ENCODE peak calls at places on chromosomes 1 and 21, in four cellular contexts. Y is sigmoid colon, H is uterus, G is suprapubic skin. F is an unnamed sample. For H3K4me1 and H3K27me3, the result is how much of the 10 kb centered on the place peaks cover.

GRCh38 chr1:60564196-60564595 is 490.6 kb upstream of the C1orf87 start:
- DNase-seq in Y (no peak), H (no peak), G (no peak), F (no peak)

GRCh38 chr1:62593825-62594394 is 3.4 kb upstream of the ANGPTL3 start:
- DNase-seq in Y (no peak), H (no peak), G (no peak), F (no peak)

GRCh38 chr21:44071359-44072104 is 35.7 kb upstream of the PWP2 start:
- DNase-seq in Y (no peak), H (no peak), G (no peak), F (no peak)

GRCh38 chr1:236495359-236496120 is 28.2 kb upstream of the LGALS8 start:
- DNase-seq in Y (no peak), H (no peak), G (no peak), F (no peak)

GRCh38 chr1:89615676-89616598 is 17.0 kb upstream of the LRRC8C start:
- DNase-seq in Y (no peak), H (no peak), G (no peak), F (no peak)

GRCh38 chr1:20484526-20485462 is 1.2 kb downstream of the CAMK2N1 start:
- DNase-seq in Y (peak), H (peak), G (no peak), F (no peak)

GRCh38 chr1:215146252-215146975 is 63.9 kb downstream of the KCNK2 start:
- DNase-seq in Y (no peak), H (no peak), G (no peak), F (no peak)

GRCh38 chr1:221392453-221392852 is 349.4 kb downstream of the DUSP10 start:
- DNase-seq in Y (peak), H (no peak), G (peak), F (peak)

GRCh38 chr1:21706151-21706835 is 37.1 kb upstream of the RAP1GAP start:
- DNase-seq in Y (no peak), H (no peak), G (no peak), F (no peak)

GRCh38 chr1:47564570-47564969 is 126.7 kb downstream of the FOXD2 start:
- DNase-seq in Y (no peak), H (no peak), G (no peak), F (no peak)

GRCh38 chr1:225880636-225881035 is 1.5 kb downstream of the TMEM63A start:
- DNase-seq in Y (no peak), H (no peak), G (no peak), F (no peak)

GRCh38 chr1:226816585-226816984 is 53.8 kb upstream of the PSEN2 start:
- DNase-seq in Y (no peak), H (no peak), G (no peak), F (no peak)

GRCh38 chr1:209103135-209103534 is 480.4 kb upstream of the CAMK1G start:
- DNase-seq in Y (no peak), H (no peak), G (no peak), F (no peak)

GRCh38 chr1:15833069-15833679 is 14.3 kb upstream of the SPEN start:
- DNase-seq in Y (peak), H (peak), G (peak), F (peak)

GRCh38 chr1:206583461-206584264 is 28.6 kb downstream of the EIF2D start:
- DNase-seq in Y (peak), H (peak), G (peak), F (peak)

GRCh38 chr1:55282058-55282457 is 66.9 kb upstream of the USP24 start:
- DNase-seq in Y (no peak), H (no peak), G (no peak), F (no peak)

GRCh38 chr1:32204943-32205361 is 519 bp upstream of the IQCC start:
- DNase-seq in Y (no peak), H (no peak), G (no peak), F (peak)
- H3K4me1 ChIP-seq in Y (under half), H (under half), G (under half), F (under half)

GRCh38 chr1:154582885-154583284 is 15.3 kb downstream of the CHRNB2 start:
- DNase-seq in Y (no peak), H (no peak), G (no peak), F (no peak)
- TF ChIP-seq POLR2A in Y (no peak), H (no peak), G (no peak), F (no peak)

GRCh38 chr1:181674617-181675016 is 191.3 kb downstream of the CACNA1E start:
- DNase-seq in Y (no peak), H (no peak), G (no peak), F (no peak)

GRCh38 chr1:181680332-181680731 is 197.0 kb downstream of the CACNA1E start:
- DNase-seq in Y (no peak), H (no peak), G (no peak), F (no peak)

GRCh38 chr1:181675625-181676024 is 192.3 kb downstream of the CACNA1E start:
- DNase-seq in Y (no peak), H (no peak), G (no peak), F (no peak)

GRCh38 chr1:181675091-181675490 is 191.8 kb downstream of the CACNA1E start:
- DNase-seq in Y (no peak), H (no peak), G (no peak), F (no peak)

GRCh38 chr1:181676269-181676668 is 193.0 kb downstream of the CACNA1E start:
- DNase-seq in Y (no peak), H (no peak), G (no peak), F (no peak)
- H3K27me3 ChIP-seq in Y (under half), H (under half), G (under half), F (under half)

GRCh38 chr1:64887689-64888217 is 78.6 kb downstream of the JAK1 start:
- DNase-seq in Y (no peak), H (no peak), G (no peak), F (no peak)
- H3K4me1 ChIP-seq in Y (under half), H (under half), G (under half), F (under half)

GRCh38 chr21:17231124-17231523 is 281.7 kb upstream of the CXADR start:
- DNase-seq in Y (no peak), H (no peak), G (no peak), F (no peak)
- TF ChIP-seq POLR2A in Y (no peak), H (no peak), G (no peak), F (no peak)

GRCh38 chr1:81323862-81324261 is 476.9 kb upstream of the ADGRL2 start:
- DNase-seq in Y (no peak), H (no peak), G (no peak), F (no peak)
- H3K27me3 ChIP-seq in Y (under half), H (under half), G (under half), F (under half)

GRCh38 chr1:23980006-23980724 is at the start of gene SRSF10:
- DNase-seq in Y (peak), H (peak), G (peak), F (peak)

GRCh38 chr1:23978825-23979224 is 1.3 kb downstream of the SRSF10 start:
- DNase-seq in Y (no peak), H (no peak), G (no peak), F (no peak)

GRCh38 chr1:23977854-23978191 is 2.3 kb downstream of the SRSF10 start:
- DNase-seq in Y (no peak), H (no peak), G (no peak), F (no peak)

GRCh38 chr1:23979387-23980005 is 631 bp downstream of the SRSF10 start:
- DNase-seq in Y (no peak), H (no peak), G (no peak), F (no peak)

DNA sequence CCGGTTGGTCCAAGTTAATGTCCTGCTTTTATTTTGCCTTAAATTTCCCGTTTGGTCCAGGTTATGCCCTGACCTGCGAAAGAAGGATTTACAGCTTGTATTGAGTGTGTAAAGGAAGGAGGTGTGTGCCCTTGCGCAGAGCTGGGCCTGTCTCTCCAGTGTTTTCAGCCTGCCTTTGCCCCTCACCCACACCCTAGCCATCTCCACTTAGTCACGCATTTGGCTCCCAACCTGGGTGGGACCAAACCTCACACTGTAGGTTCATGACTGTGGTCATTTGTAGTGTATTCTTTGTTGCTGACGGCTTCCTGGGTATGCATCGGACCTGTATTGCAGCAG is 567 bp upstream of the SRSF10 start:
- DNase-seq in Y (no peak), H (peak), G (peak), F (no peak)
- H3K4me1 ChIP-seq in Y (half or more), H (under half), G (half or more), F (under half)

DNA sequence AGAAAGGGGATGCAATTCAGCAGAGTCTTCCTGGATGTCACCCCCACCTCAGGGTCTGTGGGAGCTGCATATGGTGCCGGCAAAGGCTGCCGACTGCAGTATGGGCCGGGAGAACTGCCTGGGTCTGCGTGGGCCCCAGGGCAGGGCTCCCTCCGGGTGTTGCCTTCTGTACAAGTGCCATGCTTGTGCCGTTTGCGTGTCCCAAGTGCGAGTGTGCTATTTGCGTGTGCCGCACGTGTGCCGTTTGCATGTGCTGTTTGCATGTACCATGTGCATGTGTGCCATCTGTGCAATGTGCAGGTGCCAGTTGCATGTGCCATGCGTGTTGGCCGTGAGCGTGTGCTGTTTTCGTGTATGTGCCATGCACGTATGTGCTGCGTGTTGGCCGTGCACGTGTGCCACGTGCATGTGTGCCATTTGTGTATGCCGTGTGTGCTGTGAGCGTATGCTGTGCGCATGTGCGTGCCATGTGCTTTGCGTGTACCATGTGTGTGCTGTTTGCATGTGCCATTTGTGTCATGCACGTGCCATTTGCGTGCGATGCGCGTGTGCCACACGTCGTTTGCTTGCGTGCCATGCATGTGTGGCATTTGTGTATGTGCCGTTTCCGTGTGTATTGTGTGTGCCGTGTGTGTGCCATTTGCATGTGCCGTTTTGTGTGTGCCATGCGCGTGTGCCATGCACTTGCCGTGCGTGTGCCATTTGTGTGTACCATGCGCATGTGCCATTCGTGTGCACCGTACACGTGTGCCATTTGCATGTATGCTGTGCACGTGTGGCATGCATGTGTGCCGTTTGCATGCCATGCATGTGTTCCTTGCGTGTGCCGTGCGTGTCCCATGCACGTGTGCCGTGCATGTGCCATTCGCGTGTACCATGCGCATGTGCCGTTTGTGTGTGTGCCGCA is 1.5 kb upstream of the TAS1R3 start:
- DNase-seq in Y (no peak), H (no peak), G (no peak), F (no peak)
- TF ChIP-seq POLR2A in Y (no peak), H (no peak), G (no peak), F (no peak)

GRCh38 chr1:229170274-229170673 is 100.6 kb upstream of the RAB4A start:
- DNase-seq in Y (no peak), H (no peak), G (no peak), F (no peak)
- H3K27me3 ChIP-seq in Y (under half), H (under half), G (under half), F (under half)